ENCODE peak calls at places on chromosomes 13 and 19, in four cellular contexts. One of them, this sample, is unnamed. For H3K4me1, the result is how much of the 10 kb centered on the place peaks cover.

GRCh38 chr13:64912141-64912540 is 2318.0 kb downstream of the PCDH9 start:
- DNase-seq in fibroblast of lung: peak
- DNase-seq in A549: no peak
- DNase-seq in breast epithelium: no peak
- DNase-seq in this sample: no peak

GRCh38 chr19:45575216-45575615 is 9.4 kb downstream of the OPA3 start:
- DNase-seq in fibroblast of lung: no peak
- DNase-seq in A549: no peak
- DNase-seq in breast epithelium: no peak
- DNase-seq in this sample: no peak

GRCh38 chr19:52658595-52658994 is 20.4 kb upstream of the ZNF83 start:
- DNase-seq in fibroblast of lung: no peak
- DNase-seq in A549: no peak
- DNase-seq in breast epithelium: no peak
- DNase-seq in this sample: no peak

GRCh38 chr19:3434630-3435553 is 45.4 kb downstream of the SMIM24 start:
- DNase-seq in fibroblast of lung: peak
- DNase-seq in A549: peak
- DNase-seq in breast epithelium: peak
- DNase-seq in this sample: peak

GRCh38 chr13:22880756-22881701 is 299.8 kb upstream of the SGCG start:
- DNase-seq in fibroblast of lung: no peak
- DNase-seq in A549: no peak
- DNase-seq in breast epithelium: no peak
- DNase-seq in this sample: no peak

GRCh38 chr13:26280295-26280694 is 26.4 kb downstream of the CDK8 start:
- DNase-seq in fibroblast of lung: peak
- DNase-seq in A549: no peak
- DNase-seq in breast epithelium: no peak
- DNase-seq in this sample: no peak

GRCh38 chr13:74264333-74264732 is 130.1 kb upstream of the KLF12 start:
- DNase-seq in fibroblast of lung: no peak
- DNase-seq in A549: no peak
- DNase-seq in breast epithelium: no peak
- DNase-seq in this sample: no peak

GRCh38 chr13:99414048-99414995 is 87.0 kb upstream of the TM9SF2 start:
- DNase-seq in fibroblast of lung: no peak
- DNase-seq in A549: no peak
- DNase-seq in breast epithelium: peak
- DNase-seq in this sample: no peak

GRCh38 chr13:91346848-91347211 is 657 bp upstream of the MIR17HG start:
- DNase-seq in fibroblast of lung: no peak
- DNase-seq in A549: no peak
- DNase-seq in breast epithelium: no peak
- DNase-seq in this sample: peak

GRCh38 chr13:114015111-114015551 is 41.3 kb upstream of the C13orf46 start:
- DNase-seq in fibroblast of lung: no peak
- DNase-seq in A549: no peak
- DNase-seq in breast epithelium: no peak
- DNase-seq in this sample: no peak

GRCh38 chr19:1935484-1936208 is 5.3 kb upstream of the CSNK1G2 start:
- DNase-seq in fibroblast of lung: peak
- DNase-seq in A549: no peak
- DNase-seq in breast epithelium: no peak
- DNase-seq in this sample: no peak

GRCh38 chr19:23002690-23003422 is at the start of gene ZNF728:
- DNase-seq in fibroblast of lung: no peak
- DNase-seq in A549: no peak
- DNase-seq in breast epithelium: peak
- DNase-seq in this sample: no peak

GRCh38 chr13:94192576-94192975 is 286.9 kb downstream of the DCT start:
- DNase-seq in fibroblast of lung: no peak
- DNase-seq in A549: no peak
- DNase-seq in breast epithelium: no peak
- DNase-seq in this sample: no peak

GRCh38 chr13:110676511-110677204 is 29.3 kb downstream of the CARS2 start:
- DNase-seq in fibroblast of lung: no peak
- DNase-seq in A549: no peak
- DNase-seq in breast epithelium: no peak
- DNase-seq in this sample: no peak

DNA sequence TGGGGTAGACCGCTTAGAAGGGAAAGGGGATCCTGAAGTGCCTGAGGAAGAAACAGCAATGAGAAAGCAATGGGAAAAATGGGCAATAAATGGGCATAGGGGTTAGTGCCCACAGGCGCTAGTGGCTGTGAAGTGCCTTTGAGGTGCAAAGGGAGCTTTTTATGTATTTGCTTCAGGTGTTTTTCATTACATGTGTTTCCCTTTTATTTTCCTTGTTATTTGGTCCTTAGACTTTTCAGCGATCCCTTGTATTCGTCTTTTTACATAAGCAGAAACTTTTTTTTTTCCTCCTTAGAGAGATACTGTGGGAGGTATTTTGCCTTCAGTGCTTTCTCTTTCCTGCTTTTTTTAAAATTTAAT is 19.6 kb downstream of the NFIX start:
- DNase-seq in fibroblast of lung: no peak
- DNase-seq in A549: no peak
- DNase-seq in breast epithelium: no peak
- DNase-seq in this sample: no peak
- H3K4me3 ChIP-seq in fibroblast of lung: no peak
- H3K4me3 ChIP-seq in A549: no peak
- H3K4me3 ChIP-seq in breast epithelium: peak
- H3K4me3 ChIP-seq in this sample: no peak

GRCh38 chr19:15251010-15251748 is 18.9 kb upstream of the EPHX3 start:
- DNase-seq in fibroblast of lung: peak
- DNase-seq in A549: no peak
- DNase-seq in breast epithelium: no peak
- DNase-seq in this sample: no peak
- H3K4me1 ChIP-seq in fibroblast of lung: half or more
- H3K4me1 ChIP-seq in A549: half or more
- H3K4me1 ChIP-seq in breast epithelium: under half
- H3K4me1 ChIP-seq in this sample: under half

GRCh38 chr13:33208290-33208990 is 77.1 kb downstream of the STARD13 start:
- DNase-seq in fibroblast of lung: no peak
- DNase-seq in A549: no peak
- DNase-seq in breast epithelium: no peak
- DNase-seq in this sample: no peak

GRCh38 chr13:33213797-33214196 is 71.8 kb downstream of the STARD13 start:
- DNase-seq in fibroblast of lung: peak
- DNase-seq in A549: no peak
- DNase-seq in breast epithelium: no peak
- DNase-seq in this sample: no peak

GRCh38 chr13:33217256-33217655 is 68.3 kb downstream of the STARD13 start:
- DNase-seq in fibroblast of lung: peak
- DNase-seq in A549: no peak
- DNase-seq in breast epithelium: no peak
- DNase-seq in this sample: no peak

GRCh38 chr13:33212396-33212795 is 73.2 kb downstream of the STARD13 start:
- DNase-seq in fibroblast of lung: no peak
- DNase-seq in A549: no peak
- DNase-seq in breast epithelium: no peak
- DNase-seq in this sample: no peak

GRCh38 chr13:33213024-33213795 is 72.3 kb downstream of the STARD13 start:
- DNase-seq in fibroblast of lung: peak
- DNase-seq in A549: no peak
- DNase-seq in breast epithelium: no peak
- DNase-seq in this sample: no peak
- H3K4me3 ChIP-seq in fibroblast of lung: no peak
- H3K4me3 ChIP-seq in A549: no peak
- H3K4me3 ChIP-seq in breast epithelium: no peak
- H3K4me3 ChIP-seq in this sample: no peak

GRCh38 chr13:102386461-102386860 is 15.4 kb downstream of the FGF14 start:
- DNase-seq in fibroblast of lung: no peak
- DNase-seq in A549: no peak
- DNase-seq in breast epithelium: no peak
- DNase-seq in this sample: no peak
- H3K4me1 ChIP-seq in fibroblast of lung: under half
- H3K4me1 ChIP-seq in A549: under half
- H3K4me1 ChIP-seq in breast epithelium: under half
- H3K4me1 ChIP-seq in this sample: under half

GRCh38 chr19:14561832-14562351 is 10.0 kb downstream of the NDUFB7 start:
- DNase-seq in fibroblast of lung: peak
- DNase-seq in A549: no peak
- DNase-seq in breast epithelium: no peak
- DNase-seq in this sample: no peak
- H3K4me3 ChIP-seq in fibroblast of lung: no peak
- H3K4me3 ChIP-seq in A549: no peak
- H3K4me3 ChIP-seq in breast epithelium: peak
- H3K4me3 ChIP-seq in this sample: no peak

DNA sequence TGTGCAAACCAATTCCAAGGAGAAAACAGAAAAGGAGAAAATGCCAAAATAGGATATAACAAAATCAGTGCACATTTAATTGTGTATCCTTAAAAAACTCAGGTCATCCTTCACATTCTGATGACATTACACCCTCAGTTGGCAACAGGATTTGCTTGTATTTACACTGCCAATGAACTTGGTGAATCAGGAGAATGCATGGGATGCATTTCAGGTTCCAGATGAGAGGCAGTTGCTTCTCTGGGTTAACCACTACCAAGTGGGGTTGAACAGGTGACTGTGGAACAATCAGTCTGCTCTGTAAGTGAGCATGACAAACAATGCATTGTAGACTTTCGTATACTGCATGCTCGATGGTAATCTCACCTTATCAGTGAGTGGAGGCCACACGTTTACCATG is 79.1 kb downstream of the STARD13 start:
- DNase-seq in fibroblast of lung: peak
- DNase-seq in A549: no peak
- DNase-seq in breast epithelium: no peak
- DNase-seq in this sample: no peak
- H3K4me1 ChIP-seq in fibroblast of lung: under half
- H3K4me1 ChIP-seq in A549: under half
- H3K4me1 ChIP-seq in breast epithelium: under half
- H3K4me1 ChIP-seq in this sample: under half

DNA sequence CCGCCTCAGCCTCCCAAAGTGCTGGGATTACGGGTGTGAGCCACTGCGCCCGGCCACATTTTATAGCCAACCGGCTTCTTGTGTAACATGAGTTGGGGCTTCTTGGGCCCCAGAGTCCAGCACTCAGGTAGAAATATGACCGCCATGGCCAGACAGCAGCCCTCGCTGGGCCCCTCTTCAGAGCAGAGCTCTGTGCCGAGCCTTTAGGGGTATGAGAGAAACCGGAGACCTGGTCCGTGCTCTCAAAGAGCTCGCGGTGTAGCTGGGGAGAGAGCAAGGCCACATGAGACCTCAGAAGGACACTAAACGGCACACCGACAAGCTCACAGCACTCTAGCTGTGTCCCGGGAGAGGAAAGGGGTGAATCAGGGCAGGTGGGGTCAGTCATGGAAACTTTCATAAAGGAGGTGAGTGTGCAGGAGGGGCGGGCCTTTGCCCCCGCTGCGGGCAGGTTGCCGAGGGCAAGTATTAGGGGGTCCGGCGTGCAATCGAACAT is 15.8 kb downstream of the ACTN4 start:
- DNase-seq in fibroblast of lung: no peak
- DNase-seq in A549: no peak
- DNase-seq in breast epithelium: no peak
- DNase-seq in this sample: no peak
- H3K4me3 ChIP-seq in fibroblast of lung: no peak
- H3K4me3 ChIP-seq in A549: no peak
- H3K4me3 ChIP-seq in breast epithelium: peak
- H3K4me3 ChIP-seq in this sample: no peak

GRCh38 chr19:38707512-38708114 is 36.7 kb downstream of the CAPN12 start:
- DNase-seq in fibroblast of lung: peak
- DNase-seq in A549: no peak
- DNase-seq in breast epithelium: peak
- DNase-seq in this sample: no peak
- H3K4me1 ChIP-seq in fibroblast of lung: under half
- H3K4me1 ChIP-seq in A549: half or more
- H3K4me1 ChIP-seq in breast epithelium: under half
- H3K4me1 ChIP-seq in this sample: under half

DNA sequence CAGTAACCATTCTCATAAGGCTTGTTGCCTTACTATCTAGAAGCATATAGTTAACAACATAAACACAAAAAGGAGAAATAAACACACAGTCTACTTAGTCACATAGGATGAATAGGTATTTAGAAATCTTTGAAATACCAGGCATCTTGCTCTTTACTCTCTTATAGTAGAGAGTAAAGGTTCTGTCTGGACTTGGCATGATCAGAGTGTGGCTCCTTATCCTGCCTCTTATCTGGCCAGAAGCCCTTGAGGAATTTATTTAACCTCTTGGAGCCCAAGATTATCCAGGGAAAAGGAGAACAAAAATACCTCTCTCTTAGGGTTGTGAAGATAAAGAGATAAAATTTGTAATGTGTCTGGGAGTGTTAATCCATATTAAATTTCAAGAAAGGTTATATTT is 100.2 kb upstream of the MBNL2 start:
- DNase-seq in fibroblast of lung: peak
- DNase-seq in A549: no peak
- DNase-seq in breast epithelium: no peak
- DNase-seq in this sample: no peak
- H3K4me3 ChIP-seq in fibroblast of lung: no peak
- H3K4me3 ChIP-seq in A549: no peak
- H3K4me3 ChIP-seq in breast epithelium: no peak
- H3K4me3 ChIP-seq in this sample: no peak

GRCh38 chr19:33301900-33302174 is 497 bp downstream of the CEBPA start:
- DNase-seq in fibroblast of lung: no peak
- DNase-seq in A549: no peak
- DNase-seq in breast epithelium: no peak
- DNase-seq in this sample: no peak

GRCh38 chr19:33302974-33303790 is 848 bp upstream of the CEBPA start:
- DNase-seq in fibroblast of lung: peak
- DNase-seq in A549: peak
- DNase-seq in breast epithelium: peak
- DNase-seq in this sample: no peak

GRCh38 chr19:33301011-33301899 is 1.1 kb downstream of the CEBPA start:
- DNase-seq in fibroblast of lung: no peak
- DNase-seq in A549: no peak
- DNase-seq in breast epithelium: peak
- DNase-seq in this sample: no peak

GRCh38 chr19:33303791-33304759 is 1.7 kb upstream of the CEBPA start:
- DNase-seq in fibroblast of lung: no peak
- DNase-seq in A549: no peak
- DNase-seq in breast epithelium: peak
- DNase-seq in this sample: no peak

GRCh38 chr19:33302175-33302973 is at the start of gene CEBPA:
- DNase-seq in fibroblast of lung: peak
- DNase-seq in A549: peak
- DNase-seq in breast epithelium: peak
- DNase-seq in this sample: peak
- H3K4me1 ChIP-seq in fibroblast of lung: under half
- H3K4me1 ChIP-seq in A549: under half
- H3K4me1 ChIP-seq in breast epithelium: under half
- H3K4me1 ChIP-seq in this sample: under half

This sample was measured in effector memory CD4-positive, alpha-beta T cell.